ENCODE peak calls at places on chromosomes 13 and 19, in five cellular contexts. One of them, this sample, is unnamed.

GRCh38 chr19:17777840-17778620 is 16.9 kb upstream of the B3GNT3 start:
- DNase-seq in kidney: peak
- DNase-seq in endodermal cell: peak
- DNase-seq in EL: peak
- DNase-seq in B cell: peak
- DNase-seq in this sample: peak

GRCh38 chr13:24502567-24503375 is 9.8 kb downstream of the PARP4 start:
- DNase-seq in kidney: no peak
- DNase-seq in endodermal cell: peak
- DNase-seq in EL: peak
- DNase-seq in B cell: no peak
- DNase-seq in this sample: no peak

GRCh38 chr19:53182202-53182601 is 11.0 kb downstream of the ZNF665 start:
- DNase-seq in kidney: no peak
- DNase-seq in endodermal cell: no peak
- DNase-seq in EL: peak
- DNase-seq in B cell: no peak
- DNase-seq in this sample: no peak

GRCh38 chr19:6475321-6476108 is 6.1 kb downstream of the DENND1C start:
- DNase-seq in kidney: no peak
- DNase-seq in endodermal cell: peak
- DNase-seq in EL: no peak
- DNase-seq in B cell: no peak
- DNase-seq in this sample: no peak

GRCh38 chr13:109941951-109942350 is 155.6 kb upstream of the IRS2 start:
- DNase-seq in kidney: no peak
- DNase-seq in endodermal cell: no peak
- DNase-seq in EL: peak
- DNase-seq in B cell: no peak
- DNase-seq in this sample: no peak

GRCh38 chr13:43983373-43983772 is 103.7 kb downstream of the LACC1 start:
- DNase-seq in kidney: no peak
- DNase-seq in endodermal cell: no peak
- DNase-seq in EL: no peak
- DNase-seq in B cell: no peak
- DNase-seq in this sample: no peak

GRCh38 chr13:113935081-113935511 is 38.8 kb downstream of the C13orf46 start:
- DNase-seq in kidney: peak
- DNase-seq in endodermal cell: peak
- DNase-seq in EL: no peak
- DNase-seq in B cell: no peak
- DNase-seq in this sample: no peak

GRCh38 chr13:80599765-80600164 is 258.8 kb upstream of the SPRY2 start:
- DNase-seq in kidney: no peak
- DNase-seq in endodermal cell: no peak
- DNase-seq in EL: no peak
- DNase-seq in B cell: no peak
- DNase-seq in this sample: no peak

GRCh38 chr13:34611678-34612077 is 330.4 kb upstream of the NBEA start:
- DNase-seq in kidney: no peak
- DNase-seq in endodermal cell: no peak
- DNase-seq in EL: no peak
- DNase-seq in B cell: no peak
- DNase-seq in this sample: no peak

GRCh38 chr19:2841858-2842574 is 741 bp downstream of the ZNF555 start:
- DNase-seq in kidney: no peak
- DNase-seq in endodermal cell: peak
- DNase-seq in EL: peak
- DNase-seq in B cell: no peak
- DNase-seq in this sample: peak

GRCh38 chr19:6822311-6822670 is 49.8 kb downstream of the VAV1 start:
- DNase-seq in kidney: no peak
- DNase-seq in endodermal cell: no peak
- DNase-seq in EL: no peak
- DNase-seq in B cell: no peak
- DNase-seq in this sample: no peak

GRCh38 chr13:56773148-56773547 is 367.6 kb upstream of the PRR20A start:
- DNase-seq in kidney: no peak
- DNase-seq in endodermal cell: no peak
- DNase-seq in EL: no peak
- DNase-seq in B cell: no peak
- DNase-seq in this sample: no peak

GRCh38 chr13:24276310-24276709 is 33.1 kb upstream of the C1QTNF9 start:
- DNase-seq in kidney: no peak
- DNase-seq in endodermal cell: no peak
- DNase-seq in EL: no peak
- DNase-seq in B cell: peak
- DNase-seq in this sample: no peak

GRCh38 chr13:82803341-82803740 is 1078.9 kb downstream of the SLITRK1 start:
- DNase-seq in kidney: no peak
- DNase-seq in endodermal cell: no peak
- DNase-seq in EL: peak
- DNase-seq in B cell: no peak
- DNase-seq in this sample: no peak

GRCh38 chr13:75195479-75196111 is 286.4 kb downstream of the TBC1D4 start:
- DNase-seq in kidney: no peak
- DNase-seq in endodermal cell: peak
- DNase-seq in EL: no peak
- DNase-seq in B cell: no peak
- DNase-seq in this sample: no peak

This sample was measured in OCI-LY7.